ENCODE peak calls at places on chromosome 9, in five cellular contexts. One of them, this sample, is unnamed.

GRCh38 chr9:117782931-117783788 is 79.0 kb downstream of the TLR4 start:
- DNase-seq in BJ: peak
- DNase-seq in psoas muscle: peak
- DNase-seq in tibial artery: peak
- DNase-seq in fibroblast of pulmonary artery: peak
- DNase-seq in this sample: peak

GRCh38 chr9:114163517-114163924 is 8.2 kb downstream of the COL27A1 start:
- DNase-seq in fibroblast of pulmonary artery: peak
- DNase-seq in psoas muscle: peak
- DNase-seq in BJ: no peak
- DNase-seq in tibial artery: peak
- DNase-seq in this sample: peak

GRCh38 chr9:121699271-121700164 is 48.1 kb downstream of the DAB2IP start:
- DNase-seq in tibial artery: peak
- DNase-seq in psoas muscle: peak
- DNase-seq in fibroblast of pulmonary artery: peak
- DNase-seq in BJ: no peak
- DNase-seq in this sample: peak

GRCh38 chr9:128792978-128793686 is 6.1 kb downstream of the TBC1D13 start:
- DNase-seq in BJ: no peak
- DNase-seq in tibial artery: no peak
- DNase-seq in psoas muscle: no peak
- DNase-seq in fibroblast of pulmonary artery: no peak
- DNase-seq in this sample: no peak

GRCh38 chr9:134317431-134318414 is 8.5 kb upstream of the RXRA start:
- DNase-seq in BJ: no peak
- DNase-seq in fibroblast of pulmonary artery: no peak
- DNase-seq in tibial artery: no peak
- DNase-seq in psoas muscle: peak
- DNase-seq in this sample: no peak

GRCh38 chr9:129007766-129008468 is 20.2 kb downstream of the SH3GLB2 start:
- DNase-seq in psoas muscle: no peak
- DNase-seq in tibial artery: no peak
- DNase-seq in BJ: no peak
- DNase-seq in fibroblast of pulmonary artery: no peak
- DNase-seq in this sample: peak

GRCh38 chr9:125183054-125183453 is 6.5 kb downstream of the PPP6C start:
- DNase-seq in psoas muscle: no peak
- DNase-seq in BJ: no peak
- DNase-seq in fibroblast of pulmonary artery: peak
- DNase-seq in tibial artery: no peak
- DNase-seq in this sample: no peak

GRCh38 chr9:113486327-113486726 is 22.8 kb downstream of the RGS3 start:
- DNase-seq in BJ: no peak
- DNase-seq in fibroblast of pulmonary artery: no peak
- DNase-seq in tibial artery: no peak
- DNase-seq in psoas muscle: no peak
- DNase-seq in this sample: no peak

GRCh38 chr9:89387970-89388867 is 69.9 kb downstream of the SECISBP2 start:
- DNase-seq in tibial artery: peak
- DNase-seq in fibroblast of pulmonary artery: peak
- DNase-seq in psoas muscle: peak
- DNase-seq in BJ: peak
- DNase-seq in this sample: peak

GRCh38 chr9:123776856-123777560 is 152.9 kb downstream of the DENND1A start:
- DNase-seq in fibroblast of pulmonary artery: no peak
- DNase-seq in psoas muscle: no peak
- DNase-seq in BJ: no peak
- DNase-seq in tibial artery: no peak
- DNase-seq in this sample: no peak

GRCh38 chr9:76964612-76965011 is 54.8 kb upstream of the FOXB2 start:
- DNase-seq in BJ: no peak
- DNase-seq in psoas muscle: no peak
- DNase-seq in fibroblast of pulmonary artery: no peak
- DNase-seq in tibial artery: no peak
- DNase-seq in this sample: no peak

GRCh38 chr9:137447722-137448568 is 6.8 kb upstream of the ENTPD8 start:
- DNase-seq in tibial artery: no peak
- DNase-seq in fibroblast of pulmonary artery: no peak
- DNase-seq in psoas muscle: peak
- DNase-seq in BJ: no peak
- DNase-seq in this sample: no peak

GRCh38 chr9:131992906-131993657 is 86.6 kb downstream of the MED27 start:
- DNase-seq in tibial artery: no peak
- DNase-seq in fibroblast of pulmonary artery: no peak
- DNase-seq in BJ: no peak
- DNase-seq in psoas muscle: no peak
- DNase-seq in this sample: no peak

GRCh38 chr9:130824616-130825015 is 10.4 kb upstream of the ABL1 start:
- DNase-seq in fibroblast of pulmonary artery: no peak
- DNase-seq in tibial artery: no peak
- DNase-seq in BJ: no peak
- DNase-seq in psoas muscle: no peak
- DNase-seq in this sample: no peak
- H3K4me3 ChIP-seq in fibroblast of pulmonary artery: no peak
- H3K4me3 ChIP-seq in tibial artery: no peak
- H3K4me3 ChIP-seq in BJ: no peak
- H3K4me3 ChIP-seq in psoas muscle: peak
- H3K4me3 ChIP-seq in this sample: no peak

DNA sequence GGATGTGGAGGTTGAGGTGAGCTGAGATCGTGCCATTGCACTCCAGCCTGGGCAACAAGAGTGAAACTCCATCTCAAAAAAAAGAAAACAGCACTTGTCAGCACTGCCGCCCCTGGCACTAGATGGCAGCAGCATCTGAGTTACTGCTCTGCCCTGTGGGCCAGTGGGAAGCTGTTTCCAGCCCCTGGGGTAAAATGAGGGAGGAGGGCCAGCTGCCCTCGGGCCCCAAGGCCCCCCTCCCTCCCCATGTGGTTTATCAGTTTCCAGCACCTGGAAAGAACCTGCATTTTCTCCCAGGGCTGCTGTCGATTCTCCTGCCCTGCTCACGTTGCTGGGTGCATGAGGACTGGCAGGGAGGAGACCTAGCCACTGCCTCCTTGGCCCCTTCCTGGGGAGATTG is 13.2 kb upstream of the CEL start:
- DNase-seq in fibroblast of pulmonary artery: peak
- DNase-seq in psoas muscle: no peak
- DNase-seq in tibial artery: no peak
- DNase-seq in BJ: no peak
- DNase-seq in this sample: peak
- TF ChIP-seq CTCF in fibroblast of pulmonary artery: peak
- TF ChIP-seq CTCF in psoas muscle: peak
- TF ChIP-seq CTCF in tibial artery: no peak
- TF ChIP-seq CTCF in BJ: peak
- TF ChIP-seq CTCF in this sample: peak

DNA sequence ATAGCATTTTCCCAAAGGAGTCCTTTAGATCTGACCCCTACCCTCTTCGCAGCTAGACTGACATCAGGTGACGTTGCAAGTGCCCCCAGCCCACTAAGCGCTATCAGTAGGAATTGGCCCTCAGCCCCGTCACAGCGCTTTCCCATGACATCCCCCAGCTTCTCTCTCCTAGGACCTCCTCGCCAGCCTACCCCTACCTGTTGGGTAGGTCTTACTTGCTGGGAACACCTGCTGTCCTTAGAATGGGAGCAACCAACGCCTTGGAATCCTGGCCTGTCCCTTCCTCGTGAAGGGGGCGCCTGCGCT is 589 bp upstream of the PIP5K1B start:
- DNase-seq in tibial artery: no peak
- DNase-seq in fibroblast of pulmonary artery: no peak
- DNase-seq in psoas muscle: no peak
- DNase-seq in BJ: no peak
- DNase-seq in this sample: no peak
- H3K4me3 ChIP-seq in tibial artery: peak
- H3K4me3 ChIP-seq in fibroblast of pulmonary artery: no peak
- H3K4me3 ChIP-seq in psoas muscle: peak
- H3K4me3 ChIP-seq in BJ: no peak
- H3K4me3 ChIP-seq in this sample: no peak

DNA sequence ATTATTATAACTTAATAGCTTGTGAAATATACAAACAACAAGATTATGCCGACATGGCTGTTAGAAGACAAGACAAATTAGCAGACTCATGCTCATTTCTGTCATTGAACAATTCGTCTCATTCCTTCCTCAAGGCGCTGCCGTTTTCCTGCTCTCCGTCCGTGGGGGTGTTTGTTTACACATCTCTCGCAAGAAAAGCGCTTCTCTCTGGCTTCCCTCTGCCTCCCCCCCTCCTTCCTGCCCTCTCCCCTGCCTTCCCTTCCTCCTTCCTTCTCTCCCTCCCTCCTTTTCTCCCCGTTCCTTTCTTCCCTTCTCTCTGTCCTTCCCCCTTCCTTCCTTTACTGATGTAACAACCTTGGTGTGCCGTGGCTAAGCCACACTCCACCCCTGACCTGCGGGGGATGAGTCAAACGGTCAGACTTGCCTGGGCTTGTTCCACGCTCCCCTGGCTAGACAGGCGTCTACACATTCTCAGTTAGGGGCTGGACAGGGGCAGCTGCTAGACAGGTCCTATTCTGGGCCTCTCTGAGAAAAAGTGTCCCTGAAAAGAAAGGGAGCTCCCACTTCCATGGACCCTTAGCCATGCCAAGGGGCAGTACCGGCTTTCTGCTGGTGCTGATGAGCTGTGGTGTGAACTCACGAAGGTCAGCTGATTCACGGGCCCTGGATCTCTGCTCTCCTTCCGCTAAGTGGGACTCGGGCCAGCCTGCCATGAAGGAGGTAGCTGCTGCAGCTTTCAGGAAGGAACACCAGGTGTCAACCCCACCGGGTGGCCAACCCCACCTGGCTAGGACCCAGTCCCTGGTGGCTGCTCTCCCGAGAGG is 32.0 kb upstream of the SPTLC1 start:
- DNase-seq in psoas muscle: peak
- DNase-seq in BJ: peak
- DNase-seq in tibial artery: no peak
- DNase-seq in fibroblast of pulmonary artery: peak
- DNase-seq in this sample: peak
- TF ChIP-seq CTCF in psoas muscle: no peak
- TF ChIP-seq CTCF in BJ: peak
- TF ChIP-seq CTCF in tibial artery: no peak
- TF ChIP-seq CTCF in fibroblast of pulmonary artery: peak
- TF ChIP-seq CTCF in this sample: no peak

DNA sequence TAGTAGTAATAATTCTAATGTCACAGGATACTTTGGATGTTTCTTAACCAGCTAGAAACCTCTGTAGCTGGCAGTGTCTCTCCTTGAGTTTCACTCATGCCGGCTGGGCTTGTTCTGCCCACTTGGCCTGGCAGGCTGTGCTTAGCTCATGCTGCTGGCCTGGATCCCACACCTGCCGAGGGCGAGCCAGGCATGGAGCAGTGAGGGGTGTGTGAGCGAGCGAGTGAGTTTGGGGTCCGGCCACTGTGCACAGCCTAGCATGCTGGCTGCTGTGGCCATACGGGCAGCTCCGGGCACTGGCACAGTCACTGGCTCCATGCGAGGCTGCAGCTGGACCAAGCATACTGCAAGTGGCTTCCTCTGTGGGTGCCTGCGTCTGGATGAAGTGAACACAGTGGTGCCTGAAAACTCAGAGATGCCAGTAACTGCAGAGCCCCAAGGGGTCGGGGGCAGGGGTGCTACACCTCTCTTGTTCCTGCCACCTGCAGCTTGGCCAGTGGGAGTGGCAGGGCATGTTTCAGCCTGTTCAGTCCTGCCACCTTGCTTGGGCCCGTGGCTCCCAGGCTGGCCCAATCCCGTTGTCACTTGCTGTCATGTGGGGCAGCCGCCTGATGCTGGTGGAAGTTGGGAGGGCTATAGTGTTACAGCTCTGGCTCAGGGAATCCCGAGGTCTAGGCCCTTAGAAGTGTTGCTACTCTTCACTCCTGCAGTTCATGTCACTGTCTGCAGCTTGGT is 9.9 kb downstream of the FSD1L start:
- DNase-seq in fibroblast of pulmonary artery: no peak
- DNase-seq in BJ: no peak
- DNase-seq in psoas muscle: peak
- DNase-seq in tibial artery: no peak
- DNase-seq in this sample: peak
- H3K4me3 ChIP-seq in fibroblast of pulmonary artery: no peak
- H3K4me3 ChIP-seq in BJ: no peak
- H3K4me3 ChIP-seq in psoas muscle: peak
- H3K4me3 ChIP-seq in tibial artery: no peak
- H3K4me3 ChIP-seq in this sample: no peak

DNA sequence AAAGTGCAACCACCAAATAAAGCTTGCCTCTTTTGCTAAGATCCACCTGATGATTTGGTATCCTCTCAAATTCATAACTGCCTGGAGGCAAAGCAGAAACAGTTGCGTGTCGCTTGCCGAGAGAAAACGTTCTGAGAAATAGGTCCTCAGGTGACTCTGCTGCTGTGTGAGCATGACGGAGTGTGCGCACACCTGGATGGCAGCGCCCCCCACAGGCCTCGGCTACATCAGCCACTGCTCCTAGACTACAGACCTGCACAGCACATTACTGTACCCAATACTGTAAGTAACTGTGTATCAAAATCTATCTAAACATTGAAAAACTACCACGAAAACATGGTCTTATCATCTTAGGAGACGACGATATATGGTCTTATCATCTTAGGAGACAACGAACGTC is 87.4 kb downstream of the CAMSAP1 start:
- DNase-seq in fibroblast of pulmonary artery: no peak
- DNase-seq in psoas muscle: no peak
- DNase-seq in tibial artery: peak
- DNase-seq in BJ: no peak
- DNase-seq in this sample: no peak
- TF ChIP-seq CTCF in fibroblast of pulmonary artery: no peak
- TF ChIP-seq CTCF in psoas muscle: no peak
- TF ChIP-seq CTCF in tibial artery: no peak
- TF ChIP-seq CTCF in BJ: no peak
- TF ChIP-seq CTCF in this sample: no peak

DNA sequence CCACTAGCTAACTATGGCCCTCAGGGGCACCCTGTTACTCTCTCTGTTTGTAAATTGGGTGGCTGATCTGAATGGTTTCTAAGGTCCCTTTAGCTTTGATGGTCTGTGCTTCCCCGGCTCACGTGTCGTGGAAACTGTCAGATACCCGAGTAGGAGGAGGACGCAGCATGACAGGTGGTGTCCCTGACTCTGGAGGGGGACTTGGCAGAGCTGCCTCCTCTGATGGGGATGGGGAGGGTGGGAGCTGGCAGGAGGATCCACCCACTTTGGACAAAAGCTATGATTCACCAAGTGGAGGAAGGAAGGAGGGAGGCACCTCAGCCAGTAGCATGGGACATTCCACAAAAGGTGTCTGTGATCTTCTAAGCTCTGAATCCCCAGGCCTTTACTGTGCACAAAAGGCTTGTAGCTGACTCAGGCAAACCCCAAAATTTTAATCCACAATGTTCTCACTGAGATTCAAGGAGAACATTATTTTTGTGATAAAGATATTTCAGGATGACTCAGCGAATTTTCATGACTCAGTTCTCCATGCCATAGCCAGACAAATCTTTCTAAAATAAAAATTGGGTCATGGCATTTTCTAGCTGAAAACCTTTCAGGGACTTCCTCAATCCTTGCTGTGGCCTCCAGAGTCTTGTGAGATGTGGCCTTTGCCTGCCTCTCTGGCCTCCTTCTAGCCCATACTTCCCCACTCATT is 131.0 kb upstream of the BRINP1 start:
- DNase-seq in tibial artery: no peak
- DNase-seq in BJ: no peak
- DNase-seq in fibroblast of pulmonary artery: no peak
- DNase-seq in psoas muscle: no peak
- DNase-seq in this sample: no peak
- H3K4me3 ChIP-seq in tibial artery: no peak
- H3K4me3 ChIP-seq in BJ: no peak
- H3K4me3 ChIP-seq in fibroblast of pulmonary artery: no peak
- H3K4me3 ChIP-seq in psoas muscle: no peak
- H3K4me3 ChIP-seq in this sample: no peak